ENCODE peak calls at places on chromosome 4, in five cellular contexts. T is A549, R is right lobe of liver, X is Peyer's patch, N is K562. W is an unnamed sample.

GRCh38 chr4:84582988-84583870 is at the start of gene CDS1:
- DNase-seq in T (no peak), R (peak; percentile 65), X (peak; percentile 20), N (peak; percentile 6), W (peak; percentile 61)

GRCh38 chr4:24248674-24249644 is 335.4 kb downstream of the DHX15 start:
- DNase-seq in T (no peak), R (no peak), X (no peak), N (no peak), W (no peak)

GRCh38 chr4:184117662-184118199 is 99.9 kb downstream of the ENPP6 start:
- DNase-seq in T (no peak), R (no peak), X (no peak), N (no peak), W (no peak)

GRCh38 chr4:145216532-145216931 is 36.1 kb upstream of the OTUD4 start:
- DNase-seq in T (peak; percentile 12), R (no peak), X (no peak), N (no peak), W (no peak)

GRCh38 chr4:56003606-56004005 is 54.9 kb downstream of the CEP135 start:
- DNase-seq in T (no peak), R (no peak), X (no peak), N (no peak), W (no peak)

GRCh38 chr4:142211444-142211843 is 575.1 kb downstream of the IL15 start:
- DNase-seq in T (peak; percentile 9), R (no peak), X (no peak), N (no peak), W (no peak)

GRCh38 chr4:12359420-12359819 is 930.7 kb upstream of the HS3ST1 start:
- DNase-seq in T (no peak), R (no peak), X (no peak), N (no peak), W (no peak)

GRCh38 chr4:48340276-48340904 is 939 bp upstream of the SLAIN2 start:
- DNase-seq in T (no peak), R (no peak), X (no peak), N (peak; percentile 49), W (peak; percentile 26)

GRCh38 chr4:23835814-23836478 is 53.9 kb downstream of the PPARGC1A start:
- DNase-seq in T (no peak), R (no peak), X (no peak), N (no peak), W (no peak)

GRCh38 chr4:77917075-77917474 is 54.4 kb downstream of the MRPL1 start:
- DNase-seq in T (no peak), R (no peak), X (no peak), N (no peak), W (no peak)

GRCh38 chr4:67776746-67777145 is 22.6 kb upstream of the GNRHR start:
- DNase-seq in T (no peak), R (no peak), X (no peak), N (no peak), W (no peak)

GRCh38 chr4:129545599-129546278 is 449.8 kb downstream of the C4orf33 start:
- DNase-seq in T (peak; percentile 70), R (peak; percentile 75), X (no peak), N (no peak), W (peak; percentile 74)

GRCh38 chr4:155687380-155687982 is 20.8 kb downstream of the GUCY1A1 start:
- DNase-seq in T (no peak), R (no peak), X (no peak), N (no peak), W (no peak)

GRCh38 chr4:155684892-155685550 is 18.4 kb downstream of the GUCY1A1 start:
- DNase-seq in T (no peak), R (no peak), X (no peak), N (no peak), W (no peak)

GRCh38 chr4:155690044-155690837 is 23.6 kb downstream of the GUCY1A1 start:
- DNase-seq in T (no peak), R (no peak), X (no peak), N (no peak), W (no peak)

GRCh38 chr4:155692361-155692760 is 25.7 kb downstream of the GUCY1A1 start:
- DNase-seq in T (no peak), R (no peak), X (no peak), N (no peak), W (no peak)

DNA sequence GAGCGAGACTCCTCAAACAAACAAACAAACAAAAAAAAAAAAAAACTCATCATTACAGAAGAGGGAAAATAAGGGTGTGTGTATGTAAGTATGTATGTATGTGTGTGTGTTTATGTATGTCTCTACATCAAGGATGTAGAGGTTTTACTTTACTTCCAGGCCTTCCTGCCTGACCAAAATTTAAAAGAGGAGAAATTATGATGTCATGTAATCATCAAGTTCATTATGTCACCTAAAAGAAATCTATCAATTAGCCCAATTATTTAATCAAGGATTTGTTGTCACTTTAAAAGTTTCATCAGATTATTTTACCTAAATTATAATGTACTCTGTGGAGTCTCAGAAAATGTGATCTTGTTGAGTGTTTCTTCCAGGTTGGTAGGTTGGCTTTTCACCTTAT is 21.6 kb downstream of the GUCY1A1 start:
- DNase-seq in T (no peak), R (no peak), X (no peak), N (no peak), W (no peak)
- H3K4me1 ChIP-seq in T (no peaks in the 10 kb centered on the region), R (peaks cover 8% of the 10 kb centered on the region), X (no peaks in the 10 kb centered on the region), N (no peaks in the 10 kb centered on the region), W (peaks cover 8% of the 10 kb centered on the region)

GRCh38 chr4:39976141-39976944 is 1.4 kb downstream of the PDS5A start:
- DNase-seq in T (peak; percentile 82), R (peak; percentile 85), X (peak; percentile 73), N (peak; percentile 73), W (peak; percentile 74)

GRCh38 chr4:39978378-39978775 is 666 bp upstream of the PDS5A start:
- DNase-seq in T (no peak), R (no peak), X (no peak), N (no peak), W (no peak)

GRCh38 chr4:39975488-39976089 is 2.1 kb downstream of the PDS5A start:
- DNase-seq in T (no peak), R (no peak), X (no peak), N (no peak), W (no peak)

GRCh38 chr4:39977489-39978377 is at the start of gene PDS5A:
- DNase-seq in T (peak; percentile 87), R (peak; percentile 95), X (peak; percentile 80), N (peak; percentile 93), W (peak; percentile 91)

GRCh38 chr4:39976945-39977488 is 694 bp downstream of the PDS5A start:
- DNase-seq in T (peak; percentile 17), R (peak; percentile 73), X (peak; percentile 48), N (peak; percentile 62), W (peak; percentile 32)
- TF ChIP-seq POLR2A in T (no peak), R (no peak), X (no peak), N (peak; percentile 49), W (peak; percentile 10)

GRCh38 chr4:1113311-1114009 is at the start of gene RNF212:
- DNase-seq in T (peak; percentile 49), R (no peak), X (no peak), N (no peak), W (no peak)
- H3K4me3 ChIP-seq in T (peak within 1 kb of the TSS; percentile 48), R (no peak within 1 kb of the TSS), X (peak within 1 kb of the TSS; percentile 27), N (no peak within 1 kb of the TSS), W (no peak within 1 kb of the TSS)

GRCh38 chr4:9685692-9686091 is 95.7 kb upstream of the DRD5 start:
- DNase-seq in T (no peak), R (no peak), X (no peak), N (no peak), W (no peak)
- H3K4me1 ChIP-seq in T (no peaks in the 10 kb centered on the region), R (no peaks in the 10 kb centered on the region), X (no peaks in the 10 kb centered on the region), N (no peaks in the 10 kb centered on the region), W (peaks cover under 1% of the 10 kb centered on the region)

GRCh38 chr4:40055873-40056721 is 553 bp upstream of the N4BP2 start:
- DNase-seq in T (peak; percentile 69), R (peak; percentile 84), X (peak; percentile 64), N (peak; percentile 68), W (peak; percentile 73)
- TF ChIP-seq POLR2A in T (peak; percentile 54), R (peak; percentile 76), X (peak; percentile 75), N (peak; percentile 65), W (peak; percentile 92)

DNA sequence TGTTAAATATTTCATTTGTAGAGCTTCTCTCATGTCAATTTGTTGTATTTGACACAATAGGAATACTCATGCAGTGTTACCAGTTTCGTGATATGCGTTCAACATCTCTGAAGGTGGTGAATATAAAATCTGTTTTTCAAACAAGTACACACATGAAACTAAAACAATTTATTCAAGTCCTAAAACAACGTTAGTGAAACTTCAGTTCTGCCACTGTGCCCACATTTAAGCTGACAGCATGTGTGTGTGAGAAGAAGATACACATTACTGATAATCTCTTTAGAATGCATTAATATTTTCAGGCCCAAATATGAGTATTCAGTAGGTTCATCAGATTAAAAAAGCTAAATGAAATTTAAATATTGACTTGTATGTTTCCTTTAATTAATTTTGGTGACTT is 21.7 kb downstream of the GAB1 start:
- DNase-seq in T (no peak), R (no peak), X (no peak), N (no peak), W (no peak)
- H3K4me3 ChIP-seq in T (no peak overlapping the region), R (no peak overlapping the region), X (no peak overlapping the region), N (no peak overlapping the region), W (no peak overlapping the region)

GRCh38 chr4:7392438-7393374 is 42.0 kb downstream of the PSAPL1 start:
- DNase-seq in T (no peak), R (no peak), X (no peak), N (no peak), W (no peak)

GRCh38 chr4:7393491-7394183 is 41.1 kb downstream of the PSAPL1 start:
- DNase-seq in T (no peak), R (no peak), X (no peak), N (no peak), W (no peak)

GRCh38 chr4:7390906-7391636 is 43.7 kb downstream of the PSAPL1 start:
- DNase-seq in T (no peak), R (no peak), X (peak; percentile 9), N (no peak), W (no peak)

GRCh38 chr4:7390366-7390765 is 44.4 kb downstream of the PSAPL1 start:
- DNase-seq in T (no peak), R (no peak), X (peak; percentile 2), N (no peak), W (no peak)

DNA sequence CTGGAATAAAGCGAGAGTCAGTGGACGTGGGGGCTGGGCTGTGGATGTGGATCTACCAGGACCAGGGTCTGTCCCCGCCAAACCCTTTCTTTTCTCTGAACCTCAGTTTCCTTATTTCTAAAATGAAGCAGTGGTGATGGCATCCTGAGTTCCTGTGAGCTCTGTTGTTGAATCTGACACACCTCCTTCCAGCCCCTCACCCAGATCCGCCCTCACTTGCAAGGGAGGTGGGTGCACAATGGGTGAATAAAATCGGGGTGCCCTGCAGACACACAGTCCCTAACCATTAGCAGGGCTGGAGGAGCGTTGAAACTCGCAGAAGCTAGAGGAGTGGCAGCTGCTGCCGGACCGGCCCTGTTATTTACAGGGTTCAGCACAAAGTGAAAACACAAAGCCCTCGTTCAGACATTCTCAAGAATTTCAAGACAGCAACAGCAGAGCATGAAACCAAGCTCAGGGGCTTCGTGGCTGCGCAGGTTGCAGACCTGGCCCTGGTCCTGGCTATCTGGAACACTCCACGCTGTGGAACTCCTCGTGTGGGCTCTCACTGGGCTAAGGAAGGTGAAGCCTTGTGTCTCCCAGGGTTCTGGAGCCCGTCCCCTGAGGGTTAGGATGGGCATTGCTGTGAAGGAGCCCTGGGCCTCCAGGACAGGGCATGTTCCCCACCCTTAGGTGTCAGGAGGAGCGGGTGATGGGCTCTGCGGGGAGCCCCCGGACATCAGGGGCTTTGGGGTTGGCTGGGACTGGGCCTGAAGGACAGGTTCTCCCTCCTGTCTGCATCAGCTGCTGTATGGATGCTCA is 42.9 kb downstream of the PSAPL1 start:
- DNase-seq in T (no peak), R (no peak), X (no peak), N (no peak), W (no peak)
- H3K4me1 ChIP-seq in T (peaks cover 10% of the 10 kb centered on the region), R (no peaks in the 10 kb centered on the region), X (no peaks in the 10 kb centered on the region), N (no peaks in the 10 kb centered on the region), W (no peaks in the 10 kb centered on the region)

W was measured in body of pancreas.